ENCODE peak calls at places on chromosomes 11 and 22, in five cellular contexts. Z, T, W, A and F are unnamed samples. For H3K9me3 and H3K36me3, the result is how much of the 10 kb centered on the place peaks cover.

GRCh38 chr22:45638834-45639746 is 32.5 kb upstream of the ATXN10 start:
- DNase-seq in W (peak), T (peak), Z (peak), A (no peak), F (no peak)

GRCh38 chr11:77993902-77994301 is 566 bp downstream of the INTS4 start:
- DNase-seq in A (no peak), T (no peak), W (no peak), Z (no peak), F (no peak)

GRCh38 chr11:69939551-69940245 is 120.5 kb upstream of the FGF3 start:
- DNase-seq in Z (no peak), T (peak), W (no peak), A (no peak), F (no peak)

GRCh38 chr11:131373326-131373725 is 2.9 kb downstream of the NTM start:
- DNase-seq in A (no peak), W (no peak), Z (no peak), T (no peak), F (no peak)

GRCh38 chr11:86066606-86067229 is 2.2 kb downstream of the PICALM start:
- DNase-seq in Z (no peak), A (no peak), T (no peak), W (no peak), F (no peak)

GRCh38 chr11:2791139-2791520 is 91.3 kb upstream of the KCNQ1OT1 start:
- DNase-seq in A (no peak), Z (peak), W (peak), T (no peak), F (no peak)

GRCh38 chr11:128692750-128693578 is 908 bp upstream of the FLI1 start:
- DNase-seq in W (peak), T (peak), A (no peak), Z (peak), F (no peak)

GRCh38 chr11:126162286-126163030 is 49.0 kb downstream of the RPUSD4 start:
- DNase-seq in T (no peak), W (no peak), A (no peak), Z (no peak), F (no peak)

GRCh38 chr11:87445002-87445401 is 407.3 kb downstream of the TMEM135 start:
- DNase-seq in A (no peak), T (peak), Z (no peak), W (no peak), F (no peak)

GRCh38 chr22:28442264-28442950 is 237.2 kb downstream of the TTC28 start:
- DNase-seq in T (peak), W (peak), Z (peak), A (no peak), F (peak)

GRCh38 chr22:30513462-30513861 is 8.0 kb upstream of the SEC14L4 start:
- DNase-seq in T (no peak), A (no peak), W (no peak), Z (no peak), F (no peak)

GRCh38 chr11:74398244-74399159 is at the start of gene PGM2L1:
- DNase-seq in W (peak), T (peak), A (peak), Z (peak), F (peak)

GRCh38 chr11:59271811-59272327 is 59.1 kb upstream of the MPEG1 start:
- DNase-seq in A (no peak), Z (no peak), T (no peak), W (no peak), F (no peak)

GRCh38 chr22:21009638-21010425 is 5.1 kb upstream of the P2RX6 start:
- DNase-seq in A (no peak), T (peak), Z (no peak), W (no peak), F (peak)

GRCh38 chr22:46352691-46353386 is 17.3 kb downstream of the TRMU start:
- DNase-seq in A (no peak), Z (peak), T (peak), W (no peak), F (no peak)

GRCh38 chr11:121351089-121351488 is 58.5 kb downstream of the SC5D start:
- DNase-seq in Z (no peak), T (no peak), W (no peak), A (no peak), F (no peak)

GRCh38 chr11:119470316-119471266 is 47.6 kb upstream of the THY1 start:
- DNase-seq in A (no peak), T (peak), W (no peak), Z (peak), F (no peak)

GRCh38 chr11:96448225-96448624 is 58.4 kb downstream of the JRKL start:
- DNase-seq in T (no peak), W (no peak), A (no peak), Z (no peak), F (no peak)

GRCh38 chr11:8593455-8593854 is 573 bp downstream of the STK33 start:
- DNase-seq in W (no peak), A (no peak), T (no peak), Z (no peak), F (no peak)

GRCh38 chr22:50268655-50269113 is 1.5 kb downstream of the MAPK11 start:
- DNase-seq in W (no peak), Z (no peak), T (no peak), A (no peak), F (no peak)

GRCh38 chr11:21511835-21512440 is 680.9 kb upstream of the ANO5 start:
- DNase-seq in Z (peak), A (no peak), T (peak), W (peak), F (peak)

GRCh38 chr11:111963786-111964385 is 26.7 kb downstream of the DIXDC1 start:
- DNase-seq in W (no peak), A (no peak), Z (no peak), T (peak), F (no peak)

GRCh38 chr11:117219001-117219400 is 12.9 kb downstream of the PCSK7 start:
- DNase-seq in W (no peak), Z (no peak), A (no peak), T (no peak), F (no peak)

GRCh38 chr11:34680918-34681554 is 60.1 kb downstream of the EHF start:
- DNase-seq in T (peak), W (no peak), A (no peak), Z (no peak), F (no peak)

GRCh38 chr22:22124374-22124773 is 120.2 kb upstream of the VPREB1 start:
- DNase-seq in W (no peak), A (no peak), Z (no peak), T (no peak), F (no peak)

GRCh38 chr22:46391486-46392136 is 56.1 kb downstream of the TRMU start:
- DNase-seq in Z (no peak), T (no peak), W (no peak), A (no peak), F (no peak)

GRCh38 chr11:101867951-101868350 is 46.9 kb upstream of the CEP126 start:
- DNase-seq in W (no peak), A (no peak), Z (no peak), T (peak), F (no peak)

GRCh38 chr11:8709002-8709672 is 26.5 kb downstream of the RPL27A start:
- DNase-seq in Z (peak), W (peak), A (no peak), T (peak), F (no peak)

GRCh38 chr22:20026204-20026908 is 5.4 kb downstream of the TANGO2 start:
- DNase-seq in A (no peak), T (no peak), Z (peak), W (no peak), F (no peak)

GRCh38 chr22:27876684-27877083 is 42.4 kb downstream of the PITPNB start:
- DNase-seq in T (peak), A (no peak), Z (no peak), W (no peak), F (no peak)

GRCh38 chr11:76248210-76248609 is 41.9 kb upstream of the WNT11 start:
- DNase-seq in W (no peak), T (no peak), A (no peak), Z (peak), F (no peak)

GRCh38 chr22:36223504-36223903 is 15.8 kb downstream of the APOL2 start:
- DNase-seq in Z (peak), W (no peak), T (no peak), A (no peak), F (no peak)

GRCh38 chr11:94129505-94130335 is 1.1 kb downstream of the PANX1 start:
- DNase-seq in A (no peak), T (no peak), W (peak), Z (no peak), F (no peak)

GRCh38 chr22:23652711-23653110 is 20.6 kb upstream of the DRICH1 start:
- DNase-seq in A (no peak), T (no peak), W (no peak), Z (no peak), F (no peak)

GRCh38 chr11:84295815-84296214 is 1009.6 kb upstream of the CCDC90B start:
- DNase-seq in W (no peak), Z (no peak), T (no peak), A (no peak), F (no peak)

GRCh38 chr22:35868938-35869337 is 151.3 kb downstream of the APOL5 start:
- DNase-seq in Z (no peak), W (no peak), T (peak), A (no peak), F (no peak)

GRCh38 chr11:69915151-69915500 is 95.9 kb upstream of the FGF3 start:
- DNase-seq in A (no peak), Z (no peak), W (no peak), T (peak), F (no peak)

GRCh38 chr11:63770763-63771162 is 2.2 kb upstream of the ZFTA start:
- DNase-seq in W (no peak), A (no peak), T (no peak), Z (no peak), F (no peak)

GRCh38 chr22:17007257-17007656 is 765 bp downstream of the GAB4 start:
- DNase-seq in A (no peak), T (no peak), Z (no peak), W (no peak), F (no peak)

DNA sequence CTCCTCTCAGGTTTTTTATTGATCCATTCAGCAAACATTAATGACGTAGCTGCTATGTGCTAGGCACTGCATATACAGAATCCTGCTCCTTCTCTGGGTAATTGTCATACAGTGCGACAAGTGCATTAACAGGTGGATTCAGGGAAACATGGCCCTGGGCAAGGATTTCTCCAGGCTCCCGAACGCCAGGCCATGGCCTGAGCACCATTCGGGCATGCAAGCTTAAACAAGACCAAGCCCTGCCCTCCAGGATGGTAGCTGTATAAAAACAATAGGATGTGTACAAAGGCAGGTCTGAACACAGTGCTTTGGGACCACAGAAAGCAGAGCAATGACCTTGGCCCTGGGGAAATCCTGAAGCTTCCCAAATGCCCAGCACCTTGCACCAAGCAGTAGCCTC is 9.1 kb upstream of the SYT7 start:
- DNase-seq in Z (no peak), T (no peak), A (no peak), W (no peak), F (no peak)
- H3K27ac ChIP-seq in Z (no peak), T (no peak), A (no peak), W (no peak), F (no peak)

GRCh38 chr11:16999116-16999515 is 15.1 kb downstream of the PLEKHA7 start:
- DNase-seq in Z (no peak), W (no peak), A (no peak), T (no peak), F (no peak)
- H3K9me3 ChIP-seq in Z (under half), W (under half), A (under half), T (under half), F (under half)

GRCh38 chr11:103681855-103682254 is 354.6 kb upstream of the DDI1 start:
- DNase-seq in Z (no peak), W (no peak), A (no peak), T (no peak), F (no peak)

GRCh38 chr11:103682318-103683184 is 353.9 kb upstream of the DDI1 start:
- DNase-seq in T (peak), A (peak), Z (peak), W (peak), F (peak)

GRCh38 chr11:103680861-103681260 is 355.6 kb upstream of the DDI1 start:
- DNase-seq in Z (no peak), A (no peak), T (no peak), W (no peak), F (no peak)

GRCh38 chr11:103683581-103683980 is 352.9 kb upstream of the DDI1 start:
- DNase-seq in Z (no peak), W (no peak), T (peak), A (no peak), F (no peak)
- H3K36me3 ChIP-seq in Z (under half), W (under half), T (under half), A (under half), F (under half)

GRCh38 chr11:66044757-66045156 is 4.2 kb downstream of the GAL3ST3 start:
- DNase-seq in Z (no peak), T (no peak), A (no peak), W (no peak), F (no peak)
- H3K27ac ChIP-seq in Z (no peak), T (no peak), A (no peak), W (no peak), F (no peak)

GRCh38 chr22:48897638-48897954 is 930.1 kb downstream of the BRD1 start:
- DNase-seq in A (no peak), W (no peak), T (no peak), Z (no peak), F (no peak)
- H3K9me3 ChIP-seq in A (under half), W (under half), T (under half), Z (under half), F (under half)

GRCh38 chr11:12942157-12942556 is 67.0 kb upstream of the RASSF10 start:
- DNase-seq in Z (no peak), T (peak), W (no peak), A (no peak), F (no peak)
- H3K36me3 ChIP-seq in Z (under half), T (under half), W (under half), A (under half), F (under half)